ENCODE peak calls at places on chromosomes 6 and 20, in six cellular contexts. M is fibroblast of pulmonary artery; K is stomach; N is CD8-positive, alpha-beta memory T cell; G is cardiac muscle cell; I is astrocyte of the spinal cord. Y is an unnamed sample.

GRCh38 chr6:121503633-121504032 is 68.2 kb downstream of the GJA1 start:
- DNase-seq in N (no peak), M (peak), K (no peak), G (no peak), I (peak), Y (no peak)

GRCh38 chr20:44745560-44746366 is at the start of gene KCNK15:
- DNase-seq in K (peak), N (peak), I (no peak), M (no peak), G (peak), Y (no peak)

GRCh38 chr6:82995066-82995465 is 70.6 kb downstream of the UBE3D start:
- DNase-seq in M (no peak), N (no peak), K (no peak), I (no peak), G (no peak), Y (no peak)

GRCh38 chr6:132813173-132813856 is 1.1 kb upstream of the RPS12 start:
- DNase-seq in M (peak), K (no peak), I (peak), N (peak), G (peak), Y (no peak)

GRCh38 chr20:12199703-12200102 is 282.0 kb downstream of the BTBD3 start:
- DNase-seq in N (no peak), G (no peak), I (no peak), K (no peak), M (no peak), Y (no peak)

GRCh38 chr20:2692036-2692885 is at the start of gene EBF4:
- DNase-seq in K (peak), I (no peak), N (peak), M (peak), G (peak), Y (no peak)

GRCh38 chr6:36455486-36456027 is 12.8 kb downstream of the KCTD20 start:
- DNase-seq in G (no peak), M (no peak), N (no peak), I (no peak), K (peak), Y (no peak)

GRCh38 chr6:119960065-119960464 is 610.5 kb upstream of the MAN1A1 start:
- DNase-seq in N (no peak), M (no peak), G (no peak), K (no peak), I (no peak), Y (no peak)

GRCh38 chr20:34037121-34037520 is 43.4 kb downstream of the RALY start:
- DNase-seq in N (peak), K (peak), I (no peak), G (no peak), M (peak), Y (no peak)

GRCh38 chr6:124393536-124393935 is 568.7 kb upstream of the RNF217 start:
- DNase-seq in I (peak), K (no peak), N (no peak), M (no peak), G (no peak), Y (no peak)

GRCh38 chr6:37700266-37700973 is 2.7 kb upstream of the MDGA1 start:
- DNase-seq in I (no peak), G (no peak), N (no peak), K (no peak), M (no peak), Y (no peak)

GRCh38 chr6:25652007-25652515 is at the start of gene SCGN:
- DNase-seq in M (peak), G (peak), I (peak), N (no peak), K (peak), Y (no peak)
- H3K4me3 ChIP-seq in M (no peak), G (peak), I (no peak), N (no peak), K (peak), Y (no peak)

DNA sequence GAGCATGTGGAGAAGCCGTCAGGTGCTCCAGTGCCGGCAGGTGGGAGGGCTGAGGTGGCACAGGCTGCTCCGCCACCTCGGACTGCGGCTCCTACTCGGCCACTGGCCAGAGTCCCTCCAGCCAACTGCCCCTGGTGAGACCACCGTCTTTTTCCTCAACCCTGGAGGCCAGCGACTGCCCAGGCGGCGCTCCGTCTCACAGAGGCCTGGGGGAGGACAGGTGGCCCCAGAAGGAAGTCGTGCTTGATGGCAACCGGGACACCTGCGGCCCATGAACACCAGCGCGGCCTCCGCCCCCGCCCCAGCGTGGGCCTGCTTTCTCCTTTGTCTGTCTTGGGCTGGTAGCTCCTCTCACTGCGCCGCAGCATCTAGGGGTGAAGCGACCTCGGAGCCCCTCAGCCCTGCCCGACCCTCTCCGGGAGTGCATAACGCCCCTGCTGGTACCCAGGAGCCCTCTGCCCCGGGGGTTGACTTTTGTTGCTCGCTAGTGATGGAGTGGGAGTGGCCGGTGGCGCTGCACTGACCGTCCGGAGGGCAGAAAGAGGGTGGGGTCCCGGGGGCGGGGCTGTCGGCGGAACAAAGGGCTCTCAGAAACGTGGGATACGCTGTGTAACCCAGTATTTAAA is 706 bp upstream of the TUBB2B start:
- DNase-seq in M (no peak), N (no peak), K (no peak), I (no peak), G (no peak), Y (no peak)
- H3K4me3 ChIP-seq in M (no peak), N (peak), K (peak), I (peak), G (peak), Y (peak)

DNA sequence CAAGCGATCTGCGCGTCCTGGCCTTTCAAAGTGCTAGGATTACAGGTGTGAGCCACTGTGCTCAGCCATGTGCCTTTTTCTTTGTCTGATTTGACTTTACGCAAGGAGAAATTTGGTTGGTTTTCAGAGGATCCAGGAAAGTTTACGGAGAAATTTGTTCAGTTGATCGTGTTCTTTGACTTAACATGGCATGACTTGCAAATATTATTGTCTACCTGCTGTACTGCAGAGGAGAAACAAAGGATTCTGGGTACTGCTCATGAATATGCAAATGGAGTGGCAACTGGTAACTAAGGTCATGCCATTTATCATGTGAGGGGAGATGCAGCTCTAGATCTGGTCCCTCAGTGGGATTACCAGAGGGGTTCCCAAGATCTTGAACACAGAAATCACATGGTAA is 68.8 kb upstream of the CHD6 start:
- DNase-seq in M (no peak), N (no peak), K (no peak), G (no peak), I (no peak), Y (no peak)
- H3K4me3 ChIP-seq in M (no peak), N (no peak), K (no peak), G (no peak), I (no peak), Y (no peak)

GRCh38 chr6:145372671-145373123 is 362.6 kb downstream of the EPM2A start:
- DNase-seq in N (peak), G (peak), I (peak), M (peak), K (peak), Y (no peak)
- H3K4me3 ChIP-seq in N (no peak), G (no peak), I (no peak), M (peak), K (peak), Y (no peak)

GRCh38 chr6:142819603-142820335 is 125.2 kb downstream of the HIVEP2 start:
- DNase-seq in N (peak), G (no peak), M (peak), I (peak), K (no peak), Y (no peak)
- H3K4me3 ChIP-seq in N (peak), G (no peak), M (peak), I (peak), K (peak), Y (no peak)

GRCh38 chr20:21509597-21510331 is 4.1 kb downstream of the NKX2-2 start:
- DNase-seq in N (no peak), K (no peak), G (no peak), I (peak), M (peak), Y (no peak)
- H3K4me3 ChIP-seq in N (peak), K (peak), G (no peak), I (peak), M (no peak), Y (peak)

GRCh38 chr6:46035242-46035641 is 19.6 kb upstream of the CLIC5 start:
- DNase-seq in M (no peak), G (no peak), N (no peak), I (no peak), K (no peak), Y (no peak)

GRCh38 chr6:46042355-46042999 is 26.8 kb upstream of the CLIC5 start:
- DNase-seq in N (no peak), G (peak), I (peak), M (peak), K (no peak), Y (no peak)

GRCh38 chr6:46039646-46040045 is 24.0 kb upstream of the CLIC5 start:
- DNase-seq in M (no peak), G (no peak), N (no peak), K (no peak), I (no peak), Y (no peak)

GRCh38 chr6:46044876-46045617 is 29.4 kb upstream of the CLIC5 start:
- DNase-seq in K (peak), I (peak), M (peak), N (no peak), G (no peak), Y (peak)

GRCh38 chr6:46040288-46040687 is 24.6 kb upstream of the CLIC5 start:
- DNase-seq in I (no peak), G (no peak), N (no peak), K (no peak), M (no peak), Y (no peak)
- H3K4me3 ChIP-seq in I (no peak), G (no peak), N (no peak), K (no peak), M (no peak), Y (no peak)

DNA sequence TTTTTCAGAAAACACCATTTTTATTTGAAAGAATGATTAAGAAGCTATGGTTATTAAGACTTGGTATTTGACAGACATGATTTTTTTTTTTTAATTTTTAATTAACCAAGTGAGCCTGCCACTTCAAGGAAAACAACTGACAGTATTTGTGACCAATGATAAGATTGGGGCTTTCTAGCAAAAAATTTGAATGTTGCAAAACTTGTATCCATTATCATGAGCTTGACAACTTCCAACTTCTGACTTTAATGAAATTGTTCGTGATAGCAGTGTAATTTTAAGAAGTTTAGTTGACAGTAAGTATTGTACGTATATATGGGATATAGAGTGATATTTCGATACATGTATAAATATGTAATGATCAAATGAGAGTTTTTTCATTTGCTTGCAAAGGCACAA is 21.6 kb upstream of the POM121L2 start:
- DNase-seq in I (peak), G (no peak), N (no peak), M (no peak), K (no peak), Y (no peak)
- H3K4me3 ChIP-seq in I (peak), G (peak), N (no peak), M (peak), K (no peak), Y (no peak)

GRCh38 chr6:85450578-85450884 is 648 bp downstream of the NT5E start:
- DNase-seq in I (no peak), G (no peak), M (no peak), N (no peak), K (no peak), Y (no peak)
- H3K4me3 ChIP-seq in I (peak), G (peak), M (peak), N (peak), K (peak), Y (peak)